ENCODE peak calls at places on chromosomes 6 and 20, in seven cellular contexts. One of them, this sample, is unnamed.

GRCh38 chr6:16633465-16633864 is 127.8 kb downstream of the ATXN1 start:
- DNase-seq in HTR-8/SVneo: no peak
- DNase-seq in NCI-H1417: no peak
- DNase-seq in NCI-H510A treated with DMSO at 0.1 percent for 48 hours: no peak
- DNase-seq in LoVo: no peak
- DNase-seq in activated T-cell treated with anti-CD3 and anti-CD28 coated beads, Interleukin-2, amount 50 U/mL, for 48 hours: no peak
- DNase-seq in spleen: no peak
- DNase-seq in this sample: no peak

GRCh38 chr6:54427396-54427910 is 119.2 kb downstream of the TINAG start:
- DNase-seq in spleen: no peak
- DNase-seq in NCI-H1417: no peak
- DNase-seq in HTR-8/SVneo: no peak
- DNase-seq in activated T-cell treated with anti-CD3 and anti-CD28 coated beads, Interleukin-2, amount 50 U/mL, for 48 hours: no peak
- DNase-seq in NCI-H510A treated with DMSO at 0.1 percent for 48 hours: no peak
- DNase-seq in LoVo: no peak
- DNase-seq in this sample: no peak

GRCh38 chr6:14804444-14805210 is 441.2 kb upstream of the JARID2 start:
- DNase-seq in LoVo: peak
- DNase-seq in activated T-cell treated with anti-CD3 and anti-CD28 coated beads, Interleukin-2, amount 50 U/mL, for 48 hours: no peak
- DNase-seq in spleen: peak
- DNase-seq in HTR-8/SVneo: no peak
- DNase-seq in NCI-H1417: peak
- DNase-seq in NCI-H510A treated with DMSO at 0.1 percent for 48 hours: peak
- DNase-seq in this sample: no peak

GRCh38 chr6:35213161-35213823 is 464 bp upstream of the SCUBE3 start:
- DNase-seq in HTR-8/SVneo: no peak
- DNase-seq in activated T-cell treated with anti-CD3 and anti-CD28 coated beads, Interleukin-2, amount 50 U/mL, for 48 hours: no peak
- DNase-seq in NCI-H510A treated with DMSO at 0.1 percent for 48 hours: no peak
- DNase-seq in NCI-H1417: no peak
- DNase-seq in LoVo: no peak
- DNase-seq in spleen: no peak
- DNase-seq in this sample: no peak

GRCh38 chr6:24646771-24647170 is 780 bp upstream of the KIAA0319 start:
- DNase-seq in spleen: no peak
- DNase-seq in LoVo: no peak
- DNase-seq in activated T-cell treated with anti-CD3 and anti-CD28 coated beads, Interleukin-2, amount 50 U/mL, for 48 hours: no peak
- DNase-seq in NCI-H510A treated with DMSO at 0.1 percent for 48 hours: no peak
- DNase-seq in NCI-H1417: no peak
- DNase-seq in HTR-8/SVneo: peak
- DNase-seq in this sample: no peak

GRCh38 chr6:35280903-35281302 is 16.7 kb upstream of the DEF6 start:
- DNase-seq in HTR-8/SVneo: no peak
- DNase-seq in spleen: peak
- DNase-seq in NCI-H1417: no peak
- DNase-seq in activated T-cell treated with anti-CD3 and anti-CD28 coated beads, Interleukin-2, amount 50 U/mL, for 48 hours: no peak
- DNase-seq in LoVo: no peak
- DNase-seq in NCI-H510A treated with DMSO at 0.1 percent for 48 hours: no peak
- DNase-seq in this sample: no peak

GRCh38 chr6:52155791-52156576 is 30.2 kb upstream of the IL17A start:
- DNase-seq in activated T-cell treated with anti-CD3 and anti-CD28 coated beads, Interleukin-2, amount 50 U/mL, for 48 hours: no peak
- DNase-seq in spleen: no peak
- DNase-seq in NCI-H1417: no peak
- DNase-seq in NCI-H510A treated with DMSO at 0.1 percent for 48 hours: peak
- DNase-seq in HTR-8/SVneo: peak
- DNase-seq in LoVo: peak
- DNase-seq in this sample: no peak

GRCh38 chr20:59743767-59744485 is 139.6 kb downstream of the PHACTR3 start:
- DNase-seq in spleen: no peak
- DNase-seq in HTR-8/SVneo: no peak
- DNase-seq in NCI-H510A treated with DMSO at 0.1 percent for 48 hours: no peak
- DNase-seq in LoVo: peak
- DNase-seq in activated T-cell treated with anti-CD3 and anti-CD28 coated beads, Interleukin-2, amount 50 U/mL, for 48 hours: no peak
- DNase-seq in NCI-H1417: peak
- DNase-seq in this sample: no peak